ENCODE peak calls at places on chromosomes 3 and 15, in ten cellular contexts. F is RKO, G is RWPE1, R is endodermal cell, P is NB4, X is HTR-8/SVneo, O is T1000, I is NCI-H1092 treated with DMSO at 0.1 percent for 48 hours, Q is KG1, V is GOT3. M is an unnamed sample.

GRCh38 chr15:71780349-71780976 is 29.9 kb upstream of the NR2E3 start:
- DNase-seq in I (no peak), Q (peak), X (peak), V (no peak), P (peak), R (peak), F (peak), G (peak), O (peak), M (peak)

GRCh38 chr15:59026207-59026606 is 38.7 kb downstream of the RNF111 start:
- DNase-seq in R (no peak), F (no peak), I (no peak), O (no peak), P (no peak), G (no peak), V (no peak), X (no peak), Q (no peak), M (no peak)

GRCh38 chr15:88275804-88276203 is 19.3 kb upstream of the NTRK3 start:
- DNase-seq in P (no peak), R (no peak), V (no peak), X (no peak), Q (no peak), F (no peak), O (no peak), I (no peak), G (no peak), M (no peak)

GRCh38 chr3:64214002-64214696 is 11.1 kb downstream of the PRICKLE2 start:
- DNase-seq in F (no peak), R (no peak), P (no peak), X (peak), V (no peak), G (peak), O (no peak), I (peak), Q (no peak), M (peak)

GRCh38 chr15:63203451-63204090 is 14.2 kb downstream of the RAB8B start:
- DNase-seq in V (no peak), P (peak), X (no peak), G (no peak), I (no peak), R (no peak), F (peak), O (no peak), Q (no peak), M (no peak)

GRCh38 chr3:86913160-86913559 is 77.8 kb downstream of the VGLL3 start:
- DNase-seq in P (no peak), F (no peak), R (no peak), I (no peak), G (no peak), O (no peak), Q (no peak), X (no peak), V (no peak), M (no peak)

GRCh38 chr3:45226206-45226915 is at the start of gene TMEM158:
- DNase-seq in Q (no peak), F (peak), R (peak), V (peak), P (peak), X (peak), O (peak), I (no peak), G (peak), M (peak)

GRCh38 chr15:27359586-27359985 is 388.6 kb downstream of the GABRG3 start:
- DNase-seq in Q (no peak), X (no peak), G (no peak), F (no peak), O (no peak), P (no peak), I (no peak), R (no peak), V (no peak), M (no peak)

GRCh38 chr15:70576683-70577082 is 186.7 kb downstream of the UACA start:
- DNase-seq in R (no peak), X (no peak), O (no peak), P (no peak), Q (no peak), F (no peak), I (no peak), G (no peak), V (no peak), M (no peak)

GRCh38 chr3:171165499-171165921 is 139.0 kb upstream of the SLC2A2 start:
- DNase-seq in Q (no peak), P (no peak), X (no peak), V (no peak), R (peak), F (no peak), O (no peak), G (no peak), I (no peak), M (no peak)

GRCh38 chr3:182980204-182981037 is at the start of gene DCUN1D1:
- DNase-seq in F (peak), Q (peak), G (peak), O (peak), I (peak), R (peak), P (peak), V (peak), X (peak), M (peak)

GRCh38 chr15:83284563-83285283 is at the start of gene BNC1:
- DNase-seq in R (peak), G (peak), X (peak), F (no peak), O (no peak), P (no peak), Q (no peak), I (no peak), V (no peak), M (no peak)

GRCh38 chr3:59754456-59754855 is 704.6 kb upstream of the CFAP20DC start:
- DNase-seq in X (no peak), G (no peak), I (no peak), R (no peak), Q (no peak), F (no peak), O (no peak), V (no peak), P (no peak), M (no peak)

GRCh38 chr3:41076399-41076798 is 122.9 kb upstream of the CTNNB1 start:
- DNase-seq in R (peak), I (no peak), O (no peak), P (no peak), V (no peak), X (no peak), Q (no peak), F (no peak), G (no peak), M (no peak)

GRCh38 chr3:196792771-196793170 is 53.1 kb downstream of the PAK2 start:
- DNase-seq in Q (no peak), X (peak), G (peak), O (no peak), V (no peak), I (no peak), F (no peak), R (peak), P (no peak), M (no peak)

GRCh38 chr3:113890256-113890900 is 51.8 kb downstream of the GRAMD1C start:
- DNase-seq in G (no peak), X (no peak), P (peak), V (no peak), F (no peak), O (no peak), I (no peak), Q (no peak), R (peak), M (no peak)

GRCh38 chr15:60000113-60000823 is 3.8 kb upstream of the FOXB1 start:
- DNase-seq in O (no peak), F (no peak), V (no peak), P (no peak), G (no peak), X (no peak), Q (no peak), I (peak), R (peak), M (peak)

GRCh38 chr3:158269896-158270295 is 160.0 kb downstream of the RSRC1 start:
- DNase-seq in X (no peak), O (no peak), F (no peak), I (no peak), P (no peak), G (peak), R (no peak), V (no peak), Q (no peak), M (no peak)

GRCh38 chr3:187025656-187026320 is 95.5 kb downstream of the ST6GAL1 start:
- DNase-seq in F (no peak), V (no peak), G (no peak), X (no peak), I (no peak), R (peak), Q (no peak), P (no peak), O (no peak), M (no peak)